ENCODE peak calls at places on chromosomes 5 and 9, in ten cellular contexts. M is right lobe of liver, G is neural progenitor cell, B is PC-9, O is suprapubic skin, Z is astrocyte of the cerebellum, L is IMR-90, P is HCT116, N is hepatocyte, H is mucosa of descending colon. U is an unnamed sample.

GRCh38 chr5:180414176-180414575 is 61.0 kb upstream of the GFPT2 start:
- DNase-seq in H (no peak), L (no peak), B (no peak), M (no peak), N (no peak), G (no peak), O (no peak), Z (no peak), P (no peak), U (no peak)

GRCh38 chr9:129989740-129990139 is 53.2 kb downstream of the FNBP1 start:
- DNase-seq in O (no peak), H (no peak), M (no peak), P (no peak), N (no peak), L (peak), G (no peak), B (peak), Z (peak), U (no peak)

GRCh38 chr9:119365291-119366027 is 3.8 kb downstream of the BRINP1 start:
- DNase-seq in Z (peak), N (peak), B (no peak), G (peak), H (no peak), P (no peak), L (no peak), O (no peak), M (no peak), U (no peak)

GRCh38 chr5:14469485-14470377 is 111.9 kb upstream of the OTULINL start:
- DNase-seq in N (no peak), M (no peak), G (no peak), H (no peak), Z (no peak), B (no peak), P (no peak), O (no peak), L (no peak), U (no peak)

GRCh38 chr5:68661237-68661636 is 432.6 kb upstream of the SLC30A5 start:
- DNase-seq in G (peak), M (no peak), P (no peak), O (no peak), B (no peak), L (peak), Z (no peak), N (peak), H (peak), U (no peak)

GRCh38 chr5:73435640-73436534 is 12.7 kb downstream of the FOXD1 start:
- DNase-seq in M (no peak), P (no peak), Z (no peak), O (no peak), G (peak), B (no peak), L (no peak), N (no peak), H (no peak), U (no peak)

GRCh38 chr9:127972316-127972871 is 8.4 kb downstream of the EEIG1 start:
- DNase-seq in P (no peak), N (peak), M (peak), Z (no peak), G (no peak), B (no peak), L (no peak), H (peak), O (no peak), U (no peak)

GRCh38 chr5:179795049-179795862 is 1.5 kb downstream of the LTC4S start:
- DNase-seq in G (peak), O (peak), H (peak), P (no peak), N (peak), M (peak), B (peak), L (no peak), Z (no peak), U (no peak)

GRCh38 chr9:4167040-4167671 is 132.7 kb downstream of the GLIS3 start:
- DNase-seq in M (no peak), H (no peak), B (no peak), L (peak), N (no peak), O (no peak), P (no peak), Z (no peak), G (no peak), U (no peak)

GRCh38 chr9:82490019-82490499 is 501.5 kb downstream of the SPATA31D1 start:
- DNase-seq in O (no peak), B (no peak), H (no peak), G (peak), Z (peak), L (peak), P (no peak), N (no peak), M (no peak), U (no peak)

GRCh38 chr5:38800044-38800443 is 45.8 kb upstream of the OSMR start:
- DNase-seq in M (no peak), O (no peak), L (no peak), P (no peak), N (no peak), H (no peak), Z (no peak), G (no peak), B (no peak), U (no peak)

GRCh38 chr5:137376127-137376526 is 123.0 kb downstream of the SPOCK1 start:
- DNase-seq in Z (no peak), M (no peak), G (no peak), B (no peak), L (no peak), O (no peak), N (no peak), H (no peak), P (no peak), U (no peak)

GRCh38 chr9:77486968-77487367 is 161.2 kb downstream of the GNA14 start:
- DNase-seq in H (no peak), P (no peak), N (no peak), L (no peak), B (no peak), Z (no peak), G (no peak), M (no peak), O (no peak), U (no peak)

GRCh38 chr9:112762726-112763518 is 12.4 kb downstream of the SNX30 start:
- DNase-seq in B (no peak), O (no peak), N (no peak), P (no peak), Z (no peak), G (no peak), H (no peak), M (no peak), L (no peak), U (no peak)

GRCh38 chr9:112764837-112765236 is 14.3 kb downstream of the SNX30 start:
- DNase-seq in O (no peak), M (no peak), Z (no peak), G (peak), L (no peak), B (no peak), H (peak), P (no peak), N (peak), U (no peak)

GRCh38 chr9:112761912-112762651 is 11.5 kb downstream of the SNX30 start:
- DNase-seq in H (no peak), O (no peak), M (no peak), L (peak), P (no peak), N (no peak), B (no peak), Z (no peak), G (no peak), U (no peak)

GRCh38 chr9:112765281-112765680 is 14.7 kb downstream of the SNX30 start:
- DNase-seq in M (no peak), H (no peak), Z (no peak), N (no peak), B (no peak), L (no peak), G (no peak), P (no peak), O (no peak), U (no peak)

DNA sequence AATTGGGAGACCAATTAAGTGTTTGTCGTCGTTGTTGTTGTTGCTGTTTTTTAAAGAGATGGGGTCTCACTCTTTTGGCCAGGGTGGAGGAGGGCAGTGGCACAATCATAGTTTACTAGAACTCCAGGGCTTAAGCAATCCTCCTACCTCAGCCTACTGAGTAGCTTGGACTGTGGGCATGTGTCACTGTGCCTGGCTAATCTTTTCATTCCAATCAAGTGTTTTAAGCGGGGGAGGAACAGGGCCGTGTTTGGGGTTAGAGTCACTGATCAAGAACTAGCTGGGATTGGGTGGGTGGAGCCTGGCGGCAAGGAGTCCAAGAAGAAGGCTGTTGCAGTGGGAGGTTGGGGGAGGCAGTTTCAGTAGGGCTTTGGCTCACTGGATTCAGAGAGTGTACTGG is 13.8 kb downstream of the SNX30 start:
- DNase-seq in H (no peak), P (no peak), G (peak), N (peak), B (no peak), L (peak), M (no peak), Z (no peak), O (no peak), U (no peak)
- H3K4me3 ChIP-seq in H (no peak), P (no peak), G (no peak), N (no peak), B (no peak), L (no peak), M (no peak), Z (no peak), O (no peak), U (no peak)

GRCh38 chr5:7808998-7809397 is 41.9 kb downstream of the CFAP90 start:
- DNase-seq in L (no peak), Z (no peak), M (no peak), P (no peak), O (no peak), H (no peak), G (no peak), N (no peak), B (no peak), U (no peak)

GRCh38 chr5:7801898-7802614 is 48.9 kb downstream of the CFAP90 start:
- DNase-seq in M (no peak), H (no peak), B (no peak), O (peak), L (no peak), P (no peak), G (no peak), N (no peak), Z (no peak), U (no peak)

GRCh38 chr5:7802855-7803254 is 48.1 kb downstream of the CFAP90 start:
- DNase-seq in P (no peak), M (no peak), B (peak), O (no peak), Z (no peak), N (no peak), L (no peak), G (no peak), H (no peak), U (no peak)

GRCh38 chr5:7805379-7805778 is 45.6 kb downstream of the CFAP90 start:
- DNase-seq in M (no peak), G (peak), B (no peak), Z (no peak), N (no peak), L (peak), P (peak), O (no peak), H (no peak), U (no peak)
- TF ChIP-seq CTCF in M (peak), G (peak), B (peak), Z (peak), N (peak), L (peak), P (peak), O (peak), H (no peak), U (peak)

GRCh38 chr9:19551124-19551929 is 142.5 kb downstream of the ACER2 start:
- DNase-seq in L (peak), G (peak), M (no peak), O (no peak), B (no peak), Z (no peak), H (no peak), P (no peak), N (no peak), U (peak)
- H3K4me3 ChIP-seq in L (peak), G (no peak), M (no peak), O (no peak), B (peak), Z (no peak), H (no peak), P (no peak), N (no peak), U (peak)

GRCh38 chr9:9352877-9353481 is 1259.8 kb downstream of the PTPRD start:
- DNase-seq in G (peak), L (no peak), H (no peak), M (no peak), P (no peak), Z (no peak), N (peak), B (no peak), O (no peak), U (no peak)
- TF ChIP-seq CTCF in G (peak), L (peak), H (no peak), M (peak), P (peak), Z (peak), N (peak), B (peak), O (peak), U (peak)

GRCh38 chr5:82613886-82614285 is 335.7 kb upstream of the RPS23 start:
- DNase-seq in G (no peak), H (no peak), N (no peak), M (no peak), O (no peak), Z (no peak), P (no peak), B (no peak), L (peak), U (no peak)
- H3K4me3 ChIP-seq in G (no peak), H (no peak), N (no peak), M (no peak), O (no peak), Z (no peak), P (no peak), B (no peak), L (no peak), U (no peak)

DNA sequence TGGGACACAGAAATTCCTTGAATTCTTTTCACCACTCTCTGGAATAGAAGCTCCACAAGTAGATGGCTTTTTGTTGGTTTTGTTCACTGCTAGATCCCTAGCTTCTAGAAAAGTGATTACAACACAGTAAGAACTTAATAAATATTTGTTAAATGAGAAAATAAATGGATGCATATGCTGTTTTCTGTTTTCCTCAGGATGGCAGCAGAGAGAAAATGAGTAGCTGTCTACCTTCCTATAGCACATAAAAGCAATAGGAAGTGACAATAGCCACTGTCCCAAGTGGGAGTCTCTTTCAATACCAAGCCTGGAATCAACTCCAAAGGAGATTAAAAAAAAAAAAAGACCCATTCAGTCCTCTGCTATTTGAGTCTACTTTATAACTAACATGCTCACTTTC is 100.6 kb upstream of the NREP start:
- DNase-seq in O (no peak), H (no peak), L (peak), M (no peak), N (no peak), Z (no peak), G (no peak), B (no peak), P (no peak), U (no peak)
- TF ChIP-seq CTCF in O (no peak), H (no peak), L (no peak), M (no peak), N (no peak), Z (peak), G (no peak), B (no peak), P (no peak), U (peak)

GRCh38 chr9:16266648-16267276 is 603.7 kb downstream of the BNC2 start:
- DNase-seq in P (no peak), M (no peak), H (no peak), B (no peak), N (no peak), G (peak), L (no peak), O (no peak), Z (no peak), U (no peak)
- H3K4me3 ChIP-seq in P (no peak), M (peak), H (no peak), B (peak), N (no peak), G (no peak), L (no peak), O (peak), Z (no peak), U (peak)

GRCh38 chr5:154191467-154192261 is 1.1 kb downstream of the GALNT10 start:
- DNase-seq in N (peak), M (no peak), H (no peak), G (no peak), L (peak), Z (no peak), B (peak), P (no peak), O (no peak), U (no peak)
- TF ChIP-seq CTCF in N (no peak), M (no peak), H (no peak), G (no peak), L (peak), Z (no peak), B (no peak), P (no peak), O (no peak), U (no peak)

DNA sequence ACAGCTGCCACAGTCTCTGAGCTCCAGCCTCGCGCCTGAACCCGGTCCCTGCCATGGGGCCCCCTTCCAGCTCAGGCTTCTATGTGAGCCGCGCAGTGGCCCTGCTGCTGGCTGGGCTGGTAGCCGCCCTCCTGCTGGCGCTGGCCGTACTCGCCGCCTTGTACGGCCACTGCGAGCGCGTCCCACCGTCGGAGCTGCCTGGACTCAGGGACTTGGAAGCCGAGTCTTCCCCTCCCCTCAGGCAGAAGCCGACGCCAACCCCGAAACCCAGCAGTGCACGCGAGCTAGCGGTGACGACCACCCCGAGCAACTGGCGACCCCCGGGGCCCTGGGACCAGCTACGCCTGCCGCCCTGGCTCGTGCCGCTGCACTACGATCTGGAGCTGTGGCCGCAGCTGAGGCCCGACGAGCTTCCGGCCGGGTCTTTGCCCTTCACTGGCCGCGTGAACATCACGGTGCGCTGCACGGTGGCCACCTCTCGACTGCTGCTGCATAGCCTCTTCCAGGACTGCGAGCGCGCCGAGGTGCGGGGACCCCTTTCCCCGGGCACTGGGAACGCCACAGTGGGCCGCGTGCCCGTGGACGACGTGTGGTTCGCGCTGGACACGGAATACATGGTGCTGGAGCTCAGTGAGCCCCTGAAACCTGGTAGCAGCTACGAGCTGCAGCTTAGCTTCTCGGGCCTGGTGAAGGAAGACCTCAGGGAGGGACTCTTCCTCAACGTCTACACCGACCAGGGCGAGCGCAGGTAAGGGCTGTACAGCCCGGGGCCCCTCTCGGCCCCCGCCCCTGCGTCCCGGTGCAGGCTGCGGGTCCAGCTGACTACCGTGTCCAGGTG is 509 bp downstream of the LVRN start:
- DNase-seq in G (peak), N (no peak), L (no peak), M (peak), B (no peak), H (no peak), O (peak), Z (no peak), P (no peak), U (no peak)
- H3K4me3 ChIP-seq in G (peak), N (no peak), L (peak), M (peak), B (no peak), H (no peak), O (peak), Z (peak), P (no peak), U (no peak)

DNA sequence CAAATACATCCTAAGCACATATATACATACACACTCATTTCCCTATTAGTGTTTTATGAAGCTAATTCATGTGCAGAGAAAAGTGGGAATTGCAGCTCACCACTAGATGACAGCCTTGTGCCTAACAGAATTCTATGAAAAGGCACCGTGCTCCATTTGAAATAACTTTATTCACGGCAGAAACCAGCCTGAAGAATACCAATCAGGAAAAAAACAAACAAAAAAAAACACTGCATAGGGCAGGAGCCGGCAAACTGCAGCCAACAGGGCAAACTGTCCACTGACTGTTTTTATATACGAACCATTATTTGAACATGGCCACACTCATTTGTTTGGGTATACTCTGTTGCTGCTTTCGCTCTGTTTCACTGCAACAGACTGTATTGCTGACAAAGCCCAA is 33.6 kb downstream of the ERMP1 start:
- DNase-seq in Z (peak), G (peak), N (peak), O (no peak), B (peak), M (no peak), L (peak), H (no peak), P (peak), U (peak)
- TF ChIP-seq CTCF in Z (peak), G (peak), N (peak), O (peak), B (peak), M (peak), L (peak), H (no peak), P (peak), U (peak)

U was measured in LNCaP clone FGC.